ENCODE peak calls at places on chromosomes 5 and 9, in nine cellular contexts. K is lower leg skin, H is upper lobe of right lung, Z is IMR-90, S is ovary, U is mucosa of descending colon, Y is endothelial cell of umbilical vein, J is PC-3, R is NB4. F is an unnamed sample.

GRCh38 chr5:43225649-43226245 is 33.7 kb downstream of the NIM1K start:
- DNase-seq in R (no peak), Y (no peak), K (no peak), J (no peak), H (no peak), S (no peak), U (no peak), Z (no peak), F (no peak)

GRCh38 chr9:98045234-98046160 is 11.0 kb upstream of the NANS start:
- DNase-seq in S (no peak), Y (no peak), U (no peak), H (no peak), R (peak; percentile 92), J (peak; percentile 8), K (no peak), Z (no peak), F (peak; percentile 91)

GRCh38 chr9:127873223-127873691 is 4.2 kb downstream of the AK1 start:
- DNase-seq in Z (no peak), J (no peak), K (no peak), Y (no peak), U (no peak), R (no peak), S (peak; percentile 17), H (no peak), F (no peak)

GRCh38 chr5:162068412-162068811 is 839 bp downstream of the GABRG2 start:
- DNase-seq in S (no peak), H (no peak), R (peak; percentile 60), Z (no peak), J (peak; percentile 65), Y (no peak), K (no peak), U (peak; percentile 30), F (peak; percentile 55)

GRCh38 chr9:120714846-120715231 is 569 bp upstream of the MEGF9 start:
- DNase-seq in Y (no peak), S (peak; percentile 35), Z (no peak), J (no peak), H (no peak), R (no peak), K (peak; percentile 40), U (no peak), F (no peak)

GRCh38 chr5:115713408-115713807 is 87.6 kb upstream of the TMED7 start:
- DNase-seq in J (no peak), U (no peak), H (no peak), S (no peak), R (no peak), K (no peak), Y (no peak), Z (no peak), F (no peak)

GRCh38 chr5:42502613-42503470 is 79.6 kb downstream of the GHR start:
- DNase-seq in Y (peak; percentile 2), Z (no peak), R (no peak), K (no peak), U (no peak), S (no peak), J (peak; percentile 30), H (no peak), F (no peak)

GRCh38 chr5:33793836-33794549 is 97.8 kb downstream of the ADAMTS12 start:
- DNase-seq in J (no peak), Z (no peak), S (no peak), Y (no peak), R (no peak), K (no peak), U (no peak), H (no peak), F (no peak)

GRCh38 chr9:26058111-26058895 is 380.1 kb upstream of the TUSC1 start:
- DNase-seq in U (no peak), Y (no peak), R (no peak), Z (no peak), K (no peak), S (no peak), H (no peak), J (no peak), F (no peak)

GRCh38 chr5:36402512-36402906 is 100.8 kb upstream of the RANBP3L start:
- DNase-seq in Z (no peak), K (no peak), S (no peak), Y (no peak), J (no peak), R (peak; percentile 11), U (no peak), H (no peak), F (no peak)

GRCh38 chr5:58365791-58366190 is 94.1 kb downstream of the PLK2 start:
- DNase-seq in Y (no peak), S (no peak), R (no peak), H (no peak), U (no peak), Z (no peak), K (no peak), J (no peak), F (no peak)

GRCh38 chr5:180860273-180860886 is 696 bp downstream of the ZFP62 start:
- DNase-seq in Z (no peak), K (peak; percentile 25), J (peak; percentile 46), Y (no peak), H (no peak), R (peak; percentile 75), S (no peak), U (peak; percentile 67), F (peak; percentile 88)

GRCh38 chr5:76766746-76767145 is 50.8 kb downstream of the F2R start:
- DNase-seq in Y (peak; percentile 68), R (no peak), K (no peak), J (peak; percentile 68), U (no peak), H (no peak), S (no peak), Z (peak; percentile 73), F (no peak)

GRCh38 chr5:172486451-172486850 is 32.1 kb upstream of the SH3PXD2B start:
- DNase-seq in U (no peak), Z (no peak), Y (no peak), H (peak; percentile 47), R (no peak), J (no peak), S (no peak), K (no peak), F (no peak)

GRCh38 chr9:14240491-14240890 is 73.5 kb downstream of the NFIB start:
- DNase-seq in K (no peak), Z (peak; percentile 44), H (no peak), S (no peak), J (no peak), R (no peak), Y (peak; percentile 61), U (no peak), F (no peak)

GRCh38 chr9:70479880-70480291 is 65.4 kb upstream of the KLF9 start:
- DNase-seq in K (no peak), R (no peak), S (peak; percentile 37), J (no peak), Z (peak; percentile 79), U (peak; percentile 37), Y (no peak), H (no peak), F (no peak)
- H3K4me3 ChIP-seq in K (no peak overlapping the region), R (no peak overlapping the region), S (no peak overlapping the region), J (no peak overlapping the region), Z (no peak overlapping the region), U (no peak overlapping the region), Y (no peak overlapping the region), H (peak overlapping the region; percentile 32), F (no peak overlapping the region)

GRCh38 chr9:111979561-111979960 is 82.9 kb downstream of the UGCG start:
- DNase-seq in S (no peak), Y (no peak), Z (no peak), J (peak; percentile 35), K (no peak), R (no peak), U (no peak), H (no peak), F (no peak)
- TF ChIP-seq CTCF in S (no peak), Y (no peak), Z (no peak), J (no peak), K (no peak), R (no peak), U (no peak), H (no peak), F (no peak)

DNA sequence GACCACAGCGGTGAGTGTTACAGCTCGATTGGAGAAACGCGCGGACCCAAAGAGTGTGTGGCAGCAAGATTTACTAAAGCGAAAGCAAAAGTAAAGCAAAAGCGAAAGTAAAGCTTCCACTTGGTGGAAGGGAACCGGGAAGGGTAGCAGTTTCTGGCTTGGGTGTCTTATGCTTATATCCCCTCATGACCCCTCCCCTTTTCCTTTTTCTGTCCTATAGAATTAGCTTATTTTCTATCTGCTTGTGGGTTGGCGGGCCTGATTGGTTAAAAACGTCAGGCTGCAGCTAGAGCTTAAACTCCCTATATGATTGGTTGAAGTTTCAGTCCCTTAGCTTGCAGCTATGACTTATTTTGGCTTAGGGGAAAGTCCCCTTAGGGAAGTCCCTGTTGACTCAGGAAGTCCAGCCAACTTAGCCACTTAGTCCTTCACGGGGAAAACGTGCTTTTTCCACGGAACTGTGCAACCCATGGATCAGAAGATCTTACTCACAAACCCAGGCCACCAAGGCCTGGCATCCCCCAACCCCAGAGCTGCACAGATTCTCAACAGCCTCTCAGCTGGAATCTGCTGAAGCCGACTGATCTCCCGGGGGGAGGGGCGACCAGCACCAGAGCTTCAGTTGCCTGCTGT is 114.2 kb upstream of the ADAMTS16 start:
- DNase-seq in Z (no peak), K (no peak), U (no peak), H (no peak), Y (no peak), R (peak; percentile 28), J (peak; percentile 79), S (no peak), F (peak; percentile 71)
- H3K4me3 ChIP-seq in Z (no peak overlapping the region), K (no peak overlapping the region), U (no peak overlapping the region), H (no peak overlapping the region), Y (no peak overlapping the region), R (peak overlapping the region; percentile 11), J (peak overlapping the region; percentile 92), S (no peak overlapping the region), F (no peak overlapping the region)

GRCh38 chr5:142168365-142168764 is 59.8 kb downstream of the NDFIP1 start:
- DNase-seq in Z (no peak), U (no peak), K (no peak), S (no peak), J (no peak), H (no peak), R (no peak), Y (no peak), F (no peak)

GRCh38 chr5:142167458-142167857 is 58.9 kb downstream of the NDFIP1 start:
- DNase-seq in U (no peak), Z (no peak), Y (no peak), K (no peak), S (no peak), R (no peak), J (no peak), H (no peak), F (no peak)

GRCh38 chr5:142170254-142170953 is 61.8 kb downstream of the NDFIP1 start:
- DNase-seq in Z (no peak), K (no peak), H (no peak), Y (no peak), U (no peak), J (no peak), R (no peak), S (no peak), F (no peak)

GRCh38 chr5:142175039-142175438 is 66.5 kb downstream of the NDFIP1 start:
- DNase-seq in H (no peak), Y (no peak), Z (no peak), S (no peak), R (no peak), J (no peak), K (no peak), U (no peak), F (no peak)

DNA sequence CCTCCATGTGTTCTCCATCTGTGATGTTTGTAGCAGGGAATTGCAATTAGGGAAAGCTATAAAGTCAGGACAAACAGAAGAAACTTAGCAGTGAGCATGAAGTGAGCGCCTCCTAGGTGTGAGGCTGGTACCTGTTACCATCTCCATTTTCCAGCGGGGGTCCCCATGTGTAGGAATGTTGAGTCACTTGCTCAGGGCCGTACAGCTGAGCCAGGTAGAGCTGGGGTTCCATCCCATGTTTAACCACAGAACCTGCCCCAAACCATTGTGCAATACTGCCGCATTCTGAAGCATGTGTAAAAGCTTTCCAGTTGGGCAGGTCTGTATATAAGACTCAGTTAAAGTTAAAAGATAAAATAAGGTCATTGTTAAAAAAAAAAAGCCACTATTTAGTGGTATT is 62.7 kb downstream of the NDFIP1 start:
- DNase-seq in Z (no peak), H (no peak), S (no peak), U (no peak), Y (no peak), K (no peak), J (no peak), R (no peak), F (no peak)
- TF ChIP-seq CTCF in Z (no peak), H (no peak), S (no peak), U (no peak), Y (no peak), K (no peak), J (no peak), R (no peak), F (no peak)

F was measured in GM12865.